ENCODE peak calls at places on chromosomes 4 and X, in five cellular contexts. One of them, this sample, is unnamed.

GRCh38 chr4:142085631-142086292 is 449.4 kb downstream of the IL15 start:
- DNase-seq in HepG2: no peak
- DNase-seq in suprapubic skin: no peak
- DNase-seq in stomach: no peak
- DNase-seq in GM12891: no peak
- DNase-seq in this sample: no peak

GRCh38 chr4:158046345-158046744 is 126.5 kb downstream of the GASK1B start:
- DNase-seq in suprapubic skin: no peak
- DNase-seq in HepG2: peak
- DNase-seq in stomach: no peak
- DNase-seq in GM12891: no peak
- DNase-seq in this sample: no peak

GRCh38 chr4:84901745-84902283 is 64.7 kb downstream of the WDFY3 start:
- DNase-seq in suprapubic skin: no peak
- DNase-seq in HepG2: no peak
- DNase-seq in GM12891: no peak
- DNase-seq in stomach: no peak
- DNase-seq in this sample: no peak

GRCh38 chr4:25888781-25889180 is 25.2 kb upstream of the SMIM20 start:
- DNase-seq in GM12891: no peak
- DNase-seq in suprapubic skin: no peak
- DNase-seq in stomach: no peak
- DNase-seq in HepG2: no peak
- DNase-seq in this sample: no peak

GRCh38 chrX:147550217-147550616 is 361.5 kb upstream of the FMR1 start:
- DNase-seq in suprapubic skin: no peak
- DNase-seq in HepG2: peak
- DNase-seq in GM12891: no peak
- DNase-seq in stomach: no peak
- DNase-seq in this sample: no peak

GRCh38 chrX:15694968-15695451 is 30.4 kb upstream of the CLTRN start:
- DNase-seq in suprapubic skin: no peak
- DNase-seq in stomach: no peak
- DNase-seq in GM12891: no peak
- DNase-seq in HepG2: no peak
- DNase-seq in this sample: no peak

GRCh38 chr4:95640337-95640736 is 91.6 kb upstream of the UNC5C start:
- DNase-seq in GM12891: no peak
- DNase-seq in suprapubic skin: no peak
- DNase-seq in HepG2: no peak
- DNase-seq in stomach: no peak
- DNase-seq in this sample: no peak

GRCh38 chr4:109419679-109420078 is 13.9 kb upstream of the SEC24B start:
- DNase-seq in GM12891: no peak
- DNase-seq in stomach: no peak
- DNase-seq in suprapubic skin: no peak
- DNase-seq in HepG2: no peak
- DNase-seq in this sample: no peak

GRCh38 chr4:170106899-170107298 is 17.1 kb upstream of the AADAT start:
- DNase-seq in GM12891: no peak
- DNase-seq in HepG2: no peak
- DNase-seq in stomach: no peak
- DNase-seq in suprapubic skin: no peak
- DNase-seq in this sample: no peak

GRCh38 chr4:146273204-146273901 is 59.0 kb downstream of the REELD1 start:
- DNase-seq in stomach: no peak
- DNase-seq in HepG2: no peak
- DNase-seq in GM12891: no peak
- DNase-seq in suprapubic skin: no peak
- DNase-seq in this sample: peak

GRCh38 chr4:73704314-73705055 is 35.9 kb upstream of the CXCL8 start:
- DNase-seq in GM12891: no peak
- DNase-seq in stomach: peak
- DNase-seq in HepG2: peak
- DNase-seq in suprapubic skin: peak
- DNase-seq in this sample: no peak

GRCh38 chr4:91829531-91829930 is 474.2 kb upstream of the GRID2 start:
- DNase-seq in stomach: no peak
- DNase-seq in GM12891: no peak
- DNase-seq in HepG2: no peak
- DNase-seq in suprapubic skin: no peak
- DNase-seq in this sample: no peak

GRCh38 chr4:82604522-82604921 is 42.7 kb upstream of the TMEM150C start:
- DNase-seq in GM12891: no peak
- DNase-seq in suprapubic skin: no peak
- DNase-seq in stomach: no peak
- DNase-seq in HepG2: no peak
- DNase-seq in this sample: no peak

GRCh38 chr4:122921971-122922876 is at the start of gene NUDT6:
- DNase-seq in GM12891: peak
- DNase-seq in suprapubic skin: peak
- DNase-seq in stomach: peak
- DNase-seq in HepG2: peak
- DNase-seq in this sample: peak
- TF ChIP-seq POLR2A in GM12891: no peak
- TF ChIP-seq POLR2A in suprapubic skin: no peak
- TF ChIP-seq POLR2A in stomach: no peak
- TF ChIP-seq POLR2A in HepG2: peak
- TF ChIP-seq POLR2A in this sample: no peak

GRCh38 chr4:127880764-127881564 is at the start of gene PLK4:
- DNase-seq in GM12891: peak
- DNase-seq in suprapubic skin: peak
- DNase-seq in stomach: peak
- DNase-seq in HepG2: peak
- DNase-seq in this sample: peak
- TF ChIP-seq POLR2A in GM12891: peak
- TF ChIP-seq POLR2A in suprapubic skin: no peak
- TF ChIP-seq POLR2A in stomach: no peak
- TF ChIP-seq POLR2A in HepG2: peak
- TF ChIP-seq POLR2A in this sample: peak

GRCh38 chrX:1493317-1493856 is 40.7 kb upstream of the ASMTL start:
- DNase-seq in HepG2: no peak
- DNase-seq in stomach: no peak
- DNase-seq in suprapubic skin: no peak
- DNase-seq in GM12891: no peak
- DNase-seq in this sample: no peak

GRCh38 chrX:1488745-1489144 is 36.0 kb upstream of the ASMTL start:
- DNase-seq in suprapubic skin: no peak
- DNase-seq in HepG2: no peak
- DNase-seq in GM12891: no peak
- DNase-seq in stomach: no peak
- DNase-seq in this sample: no peak

GRCh38 chrX:1492421-1493012 is 39.8 kb upstream of the ASMTL start:
- DNase-seq in HepG2: no peak
- DNase-seq in stomach: no peak
- DNase-seq in GM12891: no peak
- DNase-seq in suprapubic skin: no peak
- DNase-seq in this sample: no peak

GRCh38 chrX:1493877-1494510 is 41.3 kb upstream of the ASMTL start:
- DNase-seq in HepG2: no peak
- DNase-seq in stomach: no peak
- DNase-seq in suprapubic skin: peak
- DNase-seq in GM12891: no peak
- DNase-seq in this sample: no peak

DNA sequence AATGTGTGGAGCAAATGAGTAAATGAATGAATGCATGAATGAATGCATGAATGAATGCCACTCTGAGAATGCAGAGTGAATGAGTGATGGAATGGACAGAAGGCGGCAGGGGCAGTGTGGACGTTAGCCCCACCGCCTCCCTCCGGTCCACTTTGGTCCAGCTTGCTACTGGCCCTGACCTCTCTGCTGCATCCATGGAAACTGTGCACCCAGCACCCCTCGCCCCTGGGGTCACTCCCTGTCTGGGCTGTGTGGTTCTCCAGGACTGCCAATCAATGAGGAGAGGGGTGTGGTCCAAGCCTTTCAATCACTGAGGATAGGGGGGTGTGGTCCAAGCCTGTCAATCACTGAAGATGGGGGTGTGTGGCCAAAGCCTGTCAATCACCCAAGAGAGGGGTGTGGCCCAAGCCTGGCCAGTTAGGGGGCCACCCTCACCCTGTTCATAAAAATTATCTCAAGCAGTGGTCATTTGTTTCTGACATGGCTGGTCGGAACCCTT is 39.2 kb upstream of the ASMTL start:
- DNase-seq in HepG2: peak
- DNase-seq in suprapubic skin: peak
- DNase-seq in GM12891: peak
- DNase-seq in stomach: no peak
- DNase-seq in this sample: peak
- TF ChIP-seq POLR2A in HepG2: no peak
- TF ChIP-seq POLR2A in suprapubic skin: no peak
- TF ChIP-seq POLR2A in GM12891: no peak
- TF ChIP-seq POLR2A in stomach: no peak
- TF ChIP-seq POLR2A in this sample: no peak

GRCh38 chr4:20252656-20253271 is 1.1 kb downstream of the SLIT2 start:
- DNase-seq in HepG2: no peak
- DNase-seq in GM12891: peak
- DNase-seq in suprapubic skin: peak
- DNase-seq in stomach: no peak
- DNase-seq in this sample: no peak

GRCh38 chr4:20251061-20251795 is 477 bp upstream of the SLIT2 start:
- DNase-seq in HepG2: no peak
- DNase-seq in suprapubic skin: no peak
- DNase-seq in stomach: no peak
- DNase-seq in GM12891: no peak
- DNase-seq in this sample: no peak

GRCh38 chr4:20253799-20254409 is 2.2 kb downstream of the SLIT2 start:
- DNase-seq in HepG2: no peak
- DNase-seq in suprapubic skin: peak
- DNase-seq in GM12891: peak
- DNase-seq in stomach: no peak
- DNase-seq in this sample: peak

GRCh38 chr4:20253272-20253798 is 1.6 kb downstream of the SLIT2 start:
- DNase-seq in HepG2: no peak
- DNase-seq in stomach: no peak
- DNase-seq in suprapubic skin: no peak
- DNase-seq in GM12891: no peak
- DNase-seq in this sample: peak

DNA sequence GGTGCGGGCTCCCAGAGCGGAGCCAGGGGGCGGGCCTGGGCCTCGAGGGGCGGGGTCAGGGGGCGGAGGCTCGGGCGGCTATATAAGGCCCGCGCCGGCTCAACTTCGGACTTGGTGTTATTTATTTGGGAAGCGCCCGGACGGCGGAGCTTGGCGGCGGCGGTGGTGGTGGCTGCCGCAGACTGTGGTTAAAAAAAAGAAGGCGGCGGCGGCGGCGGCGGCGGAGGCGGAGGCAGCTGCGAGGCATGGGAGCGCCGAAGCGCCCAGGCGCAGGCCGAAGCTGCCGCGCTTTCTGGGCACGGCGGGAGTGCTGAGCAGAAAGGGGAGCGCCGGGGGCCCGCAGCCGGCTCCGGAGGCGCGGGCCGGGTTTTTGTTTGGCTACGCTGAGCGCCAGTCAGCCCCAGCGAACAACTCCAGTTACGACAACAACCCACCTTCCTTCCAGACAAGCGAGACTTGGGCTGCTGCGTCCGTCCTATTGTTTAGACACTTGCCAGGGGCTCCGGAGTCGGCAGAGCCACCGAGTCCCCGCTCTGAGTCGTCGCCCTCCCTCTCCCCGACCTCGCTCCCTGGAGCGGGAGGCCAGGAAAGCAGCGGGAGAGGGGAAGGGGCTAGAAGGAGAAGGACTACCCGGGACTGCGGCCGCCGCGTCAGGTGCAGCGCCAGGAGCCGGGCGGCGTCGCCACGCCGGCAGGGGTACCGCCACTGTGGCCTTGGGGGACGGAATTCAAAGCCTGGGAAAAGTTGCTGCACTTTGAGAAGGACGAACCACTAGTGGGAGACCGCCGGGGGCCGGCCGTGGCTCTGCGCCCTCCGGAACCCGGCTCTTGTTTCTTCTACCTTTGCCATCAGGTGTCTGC is at the start of gene SLIT2:
- DNase-seq in stomach: peak
- DNase-seq in GM12891: peak
- DNase-seq in HepG2: peak
- DNase-seq in suprapubic skin: peak
- DNase-seq in this sample: peak
- TF ChIP-seq POLR2A in stomach: no peak
- TF ChIP-seq POLR2A in GM12891: no peak
- TF ChIP-seq POLR2A in HepG2: no peak
- TF ChIP-seq POLR2A in suprapubic skin: no peak
- TF ChIP-seq POLR2A in this sample: no peak

DNA sequence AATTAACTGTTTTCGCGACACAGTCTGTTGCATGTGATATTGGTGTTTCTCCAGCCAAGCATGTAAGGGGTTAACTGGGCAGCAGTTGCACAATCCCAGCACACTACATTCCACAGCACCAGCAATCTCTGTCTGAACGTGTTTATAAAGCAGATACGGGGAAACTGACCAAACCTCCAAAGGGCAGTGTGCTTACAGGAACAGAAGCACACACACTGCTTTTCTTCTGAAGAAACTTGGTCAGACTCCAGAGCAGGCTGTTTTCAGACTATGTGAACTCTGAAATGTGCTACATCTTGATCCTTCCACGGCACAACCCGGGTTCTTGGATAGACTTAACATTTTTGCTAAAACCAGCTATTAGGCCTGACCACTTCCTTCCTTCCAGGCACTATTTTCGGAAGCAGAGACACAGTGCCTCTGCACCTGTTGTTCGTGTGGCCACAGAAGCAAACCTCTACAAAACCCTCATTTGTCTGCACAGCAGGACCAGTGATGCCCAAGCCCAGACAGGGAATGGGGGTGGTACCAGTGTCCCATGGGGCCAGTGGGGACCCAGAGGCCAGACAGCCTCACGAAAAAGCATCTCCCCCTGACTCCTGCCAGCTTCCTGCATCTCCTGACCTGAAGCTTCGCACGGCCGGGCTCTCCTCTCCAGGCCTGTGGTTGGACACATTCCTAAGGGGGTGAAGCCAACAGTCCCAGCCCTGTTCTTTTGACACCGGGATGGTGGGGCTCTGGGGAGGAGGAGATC is 90.1 kb downstream of the IRF2 start:
- DNase-seq in stomach: peak
- DNase-seq in suprapubic skin: no peak
- DNase-seq in HepG2: peak
- DNase-seq in GM12891: no peak
- DNase-seq in this sample: peak
- TF ChIP-seq POLR2A in stomach: no peak
- TF ChIP-seq POLR2A in suprapubic skin: no peak
- TF ChIP-seq POLR2A in HepG2: peak
- TF ChIP-seq POLR2A in GM12891: no peak
- TF ChIP-seq POLR2A in this sample: no peak

DNA sequence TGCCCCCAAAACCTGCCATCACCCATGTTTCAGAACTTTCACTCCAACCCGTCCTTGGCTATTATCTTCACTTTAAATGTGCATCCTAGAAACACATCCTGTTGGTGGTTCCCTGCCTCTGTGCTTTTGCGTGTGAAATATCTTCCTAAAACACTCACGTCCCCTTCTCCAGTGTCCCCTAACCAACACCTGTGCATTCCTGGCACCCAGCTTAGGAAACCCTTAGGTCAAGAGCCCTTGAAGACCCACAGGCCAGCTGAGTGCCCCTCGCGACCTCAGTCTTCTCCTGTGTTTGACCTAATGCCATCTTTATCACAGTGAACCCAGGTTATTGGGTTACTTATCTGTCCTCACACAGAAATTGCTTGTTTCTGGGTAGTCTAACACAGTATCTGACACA is 117.6 kb downstream of the STK32B start:
- DNase-seq in GM12891: no peak
- DNase-seq in suprapubic skin: no peak
- DNase-seq in stomach: no peak
- DNase-seq in HepG2: no peak
- DNase-seq in this sample: no peak
- TF ChIP-seq POLR2A in GM12891: no peak
- TF ChIP-seq POLR2A in suprapubic skin: no peak
- TF ChIP-seq POLR2A in stomach: no peak
- TF ChIP-seq POLR2A in HepG2: no peak
- TF ChIP-seq POLR2A in this sample: no peak

This sample was measured in GM12892.